ENCODE peak calls at places on chromosome 16, in ten cellular contexts. E, H, Q, Y, R, T, P, G, S and J are unnamed samples.

GRCh38 chr16:74991593-74992403 is 6.9 kb upstream of the WDR59 start:
- DNase-seq in R (no peak), Q (no peak), S (no peak), P (no peak), G (no peak), T (no peak), H (no peak), E (no peak), Y (no peak), J (no peak)

GRCh38 chr16:54353097-54353496 is 66.5 kb upstream of the IRX3 start:
- DNase-seq in G (no peak), T (no peak), P (no peak), S (no peak), Y (no peak), H (no peak), E (no peak), Q (no peak), R (no peak), J (no peak)

GRCh38 chr16:49274936-49275730 is 6.5 kb downstream of the CBLN1 start:
- DNase-seq in S (no peak), R (no peak), H (no peak), Q (no peak), Y (no peak), G (no peak), T (no peak), P (no peak), E (no peak), J (peak)

GRCh38 chr16:50671644-50672260 is 9.4 kb downstream of the SNX20 start:
- DNase-seq in E (peak), Y (peak), G (no peak), P (no peak), H (peak), T (no peak), R (no peak), Q (peak), S (no peak), J (peak)

GRCh38 chr16:12500771-12501170 is 302.9 kb downstream of the CPPED1 start:
- DNase-seq in H (no peak), S (no peak), P (peak), R (no peak), T (no peak), E (no peak), G (no peak), Y (no peak), Q (no peak), J (no peak)

GRCh38 chr16:27867122-27868110 is 196.1 kb downstream of the GSG1L start:
- DNase-seq in T (peak), S (no peak), Q (peak), H (peak), Y (peak), E (peak), G (peak), P (peak), R (peak), J (peak)

GRCh38 chr16:58332997-58333700 is 38.3 kb upstream of the PRSS54 start:
- DNase-seq in P (no peak), T (no peak), S (no peak), G (no peak), Q (no peak), R (no peak), Y (no peak), E (no peak), H (no peak), J (no peak)

GRCh38 chr16:1430759-1431496 is at the start of gene PERCC1:
- DNase-seq in T (no peak), G (peak), Q (peak), E (no peak), S (no peak), P (no peak), H (no peak), R (no peak), Y (no peak), J (no peak)